ENCODE peak calls at places on chromosome 21, in five cellular contexts. One of them, this sample, is unnamed.

GRCh38 chr21:35204850-35205564 is 155.9 kb upstream of the RUNX1 start:
- DNase-seq in PC-3: no peak
- DNase-seq in SK-N-SH: no peak
- DNase-seq in stomach: peak
- DNase-seq in right atrium auricular region: peak
- DNase-seq in this sample: peak

GRCh38 chr21:18411565-18411964 is 8.0 kb upstream of the TMPRSS15 start:
- DNase-seq in PC-3: no peak
- DNase-seq in SK-N-SH: no peak
- DNase-seq in stomach: no peak
- DNase-seq in right atrium auricular region: no peak
- DNase-seq in this sample: no peak

GRCh38 chr21:42695324-42696025 is 42.1 kb downstream of the PDE9A start:
- DNase-seq in PC-3: peak
- DNase-seq in SK-N-SH: no peak
- DNase-seq in stomach: no peak
- DNase-seq in right atrium auricular region: no peak
- DNase-seq in this sample: peak

GRCh38 chr21:41687633-41688032 is 79.2 kb downstream of the RIPK4 start:
- DNase-seq in PC-3: peak
- DNase-seq in SK-N-SH: no peak
- DNase-seq in stomach: no peak
- DNase-seq in right atrium auricular region: no peak
- DNase-seq in this sample: no peak

GRCh38 chr21:31780944-31781343 is 49.0 kb upstream of the SCAF4 start:
- DNase-seq in PC-3: peak
- DNase-seq in SK-N-SH: no peak
- DNase-seq in stomach: no peak
- DNase-seq in right atrium auricular region: no peak
- DNase-seq in this sample: no peak

GRCh38 chr21:27206368-27206982 is 239.6 kb upstream of the ADAMTS5 start:
- DNase-seq in PC-3: no peak
- DNase-seq in SK-N-SH: no peak
- DNase-seq in stomach: no peak
- DNase-seq in right atrium auricular region: no peak
- DNase-seq in this sample: peak

GRCh38 chr21:33201945-33202344 is 27.8 kb upstream of the IFNAR2 start:
- DNase-seq in PC-3: no peak
- DNase-seq in SK-N-SH: no peak
- DNase-seq in stomach: no peak
- DNase-seq in right atrium auricular region: no peak
- DNase-seq in this sample: peak

GRCh38 chr21:41328660-41329300 is 12.2 kb downstream of the FAM3B start:
- DNase-seq in PC-3: no peak
- DNase-seq in SK-N-SH: no peak
- DNase-seq in stomach: no peak
- DNase-seq in right atrium auricular region: no peak
- DNase-seq in this sample: no peak

GRCh38 chr21:33550772-33551660 is 8.2 kb downstream of the SON start:
- DNase-seq in PC-3: no peak
- DNase-seq in SK-N-SH: no peak
- DNase-seq in stomach: no peak
- DNase-seq in right atrium auricular region: no peak
- DNase-seq in this sample: no peak

GRCh38 chr21:35579520-35580293 is 480.6 kb downstream of the SETD4 start:
- DNase-seq in PC-3: no peak
- DNase-seq in SK-N-SH: no peak
- DNase-seq in stomach: no peak
- DNase-seq in right atrium auricular region: no peak
- DNase-seq in this sample: no peak

GRCh38 chr21:27475363-27475955 is 508.6 kb upstream of the ADAMTS5 start:
- DNase-seq in PC-3: no peak
- DNase-seq in SK-N-SH: no peak
- DNase-seq in stomach: no peak
- DNase-seq in right atrium auricular region: no peak
- DNase-seq in this sample: peak

GRCh38 chr21:31880816-31881215 is 8.0 kb downstream of the HUNK start:
- DNase-seq in PC-3: no peak
- DNase-seq in SK-N-SH: no peak
- DNase-seq in stomach: no peak
- DNase-seq in right atrium auricular region: no peak
- DNase-seq in this sample: no peak

GRCh38 chr21:35023396-35024070 is 25.6 kb downstream of the RUNX1 start:
- DNase-seq in PC-3: no peak
- DNase-seq in SK-N-SH: no peak
- DNase-seq in stomach: no peak
- DNase-seq in right atrium auricular region: no peak
- DNase-seq in this sample: no peak

GRCh38 chr21:32083175-32083574 is 195.7 kb downstream of the MIS18A start:
- DNase-seq in PC-3: no peak
- DNase-seq in SK-N-SH: peak
- DNase-seq in stomach: no peak
- DNase-seq in right atrium auricular region: no peak
- DNase-seq in this sample: no peak

GRCh38 chr21:35223480-35224156 is 174.5 kb upstream of the RUNX1 start:
- DNase-seq in PC-3: no peak
- DNase-seq in SK-N-SH: no peak
- DNase-seq in stomach: no peak
- DNase-seq in right atrium auricular region: no peak
- DNase-seq in this sample: no peak

GRCh38 chr21:37374026-37374425 is 7.5 kb downstream of the DYRK1A start:
- DNase-seq in PC-3: peak
- DNase-seq in SK-N-SH: no peak
- DNase-seq in stomach: no peak
- DNase-seq in right atrium auricular region: no peak
- DNase-seq in this sample: peak

GRCh38 chr21:37370152-37371040 is 3.8 kb downstream of the DYRK1A start:
- DNase-seq in PC-3: peak
- DNase-seq in SK-N-SH: no peak
- DNase-seq in stomach: no peak
- DNase-seq in right atrium auricular region: no peak
- DNase-seq in this sample: peak

GRCh38 chr21:37371041-37371397 is 4.4 kb downstream of the DYRK1A start:
- DNase-seq in PC-3: no peak
- DNase-seq in SK-N-SH: no peak
- DNase-seq in stomach: no peak
- DNase-seq in right atrium auricular region: no peak
- DNase-seq in this sample: no peak

GRCh38 chr21:37373539-37373938 is 7.0 kb downstream of the DYRK1A start:
- DNase-seq in PC-3: peak
- DNase-seq in SK-N-SH: no peak
- DNase-seq in stomach: no peak
- DNase-seq in right atrium auricular region: no peak
- DNase-seq in this sample: peak

DNA sequence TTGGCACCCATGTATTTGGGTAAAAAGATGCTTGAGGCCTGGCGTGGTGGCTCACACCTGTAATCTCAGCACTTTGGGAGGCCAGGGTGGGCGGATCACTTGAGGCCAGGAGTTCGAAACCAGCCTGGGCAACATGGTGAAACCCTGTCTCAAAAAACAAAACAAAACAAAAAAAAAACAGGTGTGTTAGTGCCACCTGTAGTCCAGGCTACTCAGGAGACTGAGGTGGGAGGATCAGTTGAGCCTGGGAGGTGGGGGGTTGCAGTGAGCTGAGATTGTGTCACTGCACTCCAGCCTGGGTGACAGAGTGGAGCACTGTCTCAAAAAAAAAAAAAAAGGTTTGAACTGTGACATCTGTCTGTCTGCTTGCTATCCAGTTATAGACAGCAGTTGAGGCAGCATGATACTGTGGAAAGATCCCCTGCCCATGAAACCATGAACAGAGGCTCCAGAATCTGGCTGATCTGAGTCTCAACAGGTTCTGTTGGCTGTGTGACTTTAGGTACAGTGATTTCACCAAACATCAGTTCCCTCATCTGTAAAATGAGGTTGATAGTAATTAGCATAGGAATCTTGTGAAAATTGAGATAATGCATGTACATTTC is 5.7 kb downstream of the DYRK1A start:
- DNase-seq in PC-3: no peak
- DNase-seq in SK-N-SH: no peak
- DNase-seq in stomach: no peak
- DNase-seq in right atrium auricular region: no peak
- DNase-seq in this sample: no peak
- H3K4me3 ChIP-seq in PC-3: no peak
- H3K4me3 ChIP-seq in SK-N-SH: no peak
- H3K4me3 ChIP-seq in stomach: no peak
- H3K4me3 ChIP-seq in right atrium auricular region: no peak
- H3K4me3 ChIP-seq in this sample: no peak

GRCh38 chr21:37564341-37564923 is 197.9 kb downstream of the DYRK1A start:
- DNase-seq in PC-3: peak
- DNase-seq in SK-N-SH: peak
- DNase-seq in stomach: peak
- DNase-seq in right atrium auricular region: peak
- DNase-seq in this sample: peak
- TF ChIP-seq CTCF in PC-3: peak
- TF ChIP-seq CTCF in SK-N-SH: no peak
- TF ChIP-seq CTCF in stomach: no peak
- TF ChIP-seq CTCF in right atrium auricular region: no peak
- TF ChIP-seq CTCF in this sample: no peak

GRCh38 chr21:25750085-25750484 is 15.3 kb downstream of the GABPA start:
- DNase-seq in PC-3: no peak
- DNase-seq in SK-N-SH: no peak
- DNase-seq in stomach: no peak
- DNase-seq in right atrium auricular region: no peak
- DNase-seq in this sample: no peak
- H3K4me3 ChIP-seq in PC-3: no peak
- H3K4me3 ChIP-seq in SK-N-SH: no peak
- H3K4me3 ChIP-seq in stomach: no peak
- H3K4me3 ChIP-seq in right atrium auricular region: no peak
- H3K4me3 ChIP-seq in this sample: no peak

GRCh38 chr21:45366931-45367401 is 38.0 kb upstream of the COL18A1 start:
- DNase-seq in PC-3: peak
- DNase-seq in SK-N-SH: peak
- DNase-seq in stomach: peak
- DNase-seq in right atrium auricular region: peak
- DNase-seq in this sample: peak
- TF ChIP-seq CTCF in PC-3: no peak
- TF ChIP-seq CTCF in SK-N-SH: peak
- TF ChIP-seq CTCF in stomach: no peak
- TF ChIP-seq CTCF in right atrium auricular region: peak
- TF ChIP-seq CTCF in this sample: no peak

GRCh38 chr21:38268859-38269566 is 12.2 kb downstream of the KCNJ15 start:
- DNase-seq in PC-3: no peak
- DNase-seq in SK-N-SH: no peak
- DNase-seq in stomach: no peak
- DNase-seq in right atrium auricular region: no peak
- DNase-seq in this sample: no peak
- H3K4me3 ChIP-seq in PC-3: no peak
- H3K4me3 ChIP-seq in SK-N-SH: no peak
- H3K4me3 ChIP-seq in stomach: no peak
- H3K4me3 ChIP-seq in right atrium auricular region: no peak
- H3K4me3 ChIP-seq in this sample: no peak

GRCh38 chr21:29235714-29236197 is 63.0 kb upstream of the BACH1 start:
- DNase-seq in PC-3: no peak
- DNase-seq in SK-N-SH: no peak
- DNase-seq in stomach: no peak
- DNase-seq in right atrium auricular region: no peak
- DNase-seq in this sample: no peak

GRCh38 chr21:29231781-29232548 is 66.8 kb upstream of the BACH1 start:
- DNase-seq in PC-3: no peak
- DNase-seq in SK-N-SH: no peak
- DNase-seq in stomach: no peak
- DNase-seq in right atrium auricular region: no peak
- DNase-seq in this sample: no peak

GRCh38 chr21:29230541-29231275 is 68.0 kb upstream of the BACH1 start:
- DNase-seq in PC-3: no peak
- DNase-seq in SK-N-SH: no peak
- DNase-seq in stomach: no peak
- DNase-seq in right atrium auricular region: no peak
- DNase-seq in this sample: no peak

GRCh38 chr21:29233611-29234540 is 64.8 kb upstream of the BACH1 start:
- DNase-seq in PC-3: no peak
- DNase-seq in SK-N-SH: no peak
- DNase-seq in stomach: no peak
- DNase-seq in right atrium auricular region: no peak
- DNase-seq in this sample: no peak

GRCh38 chr21:29232601-29233541 is 65.9 kb upstream of the BACH1 start:
- DNase-seq in PC-3: peak
- DNase-seq in SK-N-SH: no peak
- DNase-seq in stomach: no peak
- DNase-seq in right atrium auricular region: no peak
- DNase-seq in this sample: peak
- TF ChIP-seq CTCF in PC-3: no peak
- TF ChIP-seq CTCF in SK-N-SH: no peak
- TF ChIP-seq CTCF in stomach: no peak
- TF ChIP-seq CTCF in right atrium auricular region: no peak
- TF ChIP-seq CTCF in this sample: no peak

GRCh38 chr21:44350773-44351481 is 2.5 kb upstream of the TRPM2 start:
- DNase-seq in PC-3: no peak
- DNase-seq in SK-N-SH: no peak
- DNase-seq in stomach: no peak
- DNase-seq in right atrium auricular region: no peak
- DNase-seq in this sample: no peak
- H3K4me3 ChIP-seq in PC-3: no peak
- H3K4me3 ChIP-seq in SK-N-SH: no peak
- H3K4me3 ChIP-seq in stomach: no peak
- H3K4me3 ChIP-seq in right atrium auricular region: no peak
- H3K4me3 ChIP-seq in this sample: no peak

DNA sequence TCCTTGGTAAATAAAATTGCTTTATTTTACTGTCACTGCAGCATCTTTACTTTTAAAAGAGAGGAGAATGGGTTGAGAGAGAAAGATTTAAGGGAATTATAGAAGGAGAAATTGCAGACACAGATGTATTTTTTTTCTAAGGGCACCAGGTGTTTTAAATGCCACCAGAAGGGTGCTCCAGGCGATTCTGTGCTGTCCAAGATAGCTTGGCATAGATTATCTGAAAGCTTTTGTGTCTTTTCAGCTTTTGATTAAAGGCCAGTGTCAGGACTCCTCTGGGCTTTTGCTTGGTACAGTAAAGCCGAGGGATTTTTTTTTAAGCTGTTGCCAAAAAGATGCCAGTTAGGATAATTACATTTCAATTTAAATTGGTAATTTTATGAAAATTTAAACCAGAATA is 670.9 kb upstream of the CXADR start:
- DNase-seq in PC-3: no peak
- DNase-seq in SK-N-SH: peak
- DNase-seq in stomach: no peak
- DNase-seq in right atrium auricular region: no peak
- DNase-seq in this sample: no peak
- TF ChIP-seq CTCF in PC-3: no peak
- TF ChIP-seq CTCF in SK-N-SH: no peak
- TF ChIP-seq CTCF in stomach: no peak
- TF ChIP-seq CTCF in right atrium auricular region: no peak
- TF ChIP-seq CTCF in this sample: no peak

DNA sequence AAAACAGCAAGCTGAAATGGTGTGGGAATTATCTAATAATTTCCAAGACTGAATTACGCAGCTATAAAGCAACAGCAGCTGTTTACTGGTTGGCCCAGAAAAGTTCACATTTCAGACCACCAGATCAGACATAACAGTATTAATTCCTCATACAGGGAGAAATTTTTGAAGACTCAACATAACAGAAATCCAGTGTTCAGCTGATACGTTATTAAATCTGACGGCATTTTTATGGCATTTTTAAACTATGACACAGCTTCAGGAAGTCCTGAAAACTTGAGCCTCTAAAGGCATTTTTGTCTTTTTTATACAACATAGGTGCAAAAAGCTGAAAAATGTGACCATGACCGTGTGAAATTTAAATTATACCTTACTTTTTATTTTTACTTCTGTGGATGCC is 91.2 kb downstream of the APP start:
- DNase-seq in PC-3: peak
- DNase-seq in SK-N-SH: no peak
- DNase-seq in stomach: no peak
- DNase-seq in right atrium auricular region: no peak
- DNase-seq in this sample: peak
- H3K4me3 ChIP-seq in PC-3: no peak
- H3K4me3 ChIP-seq in SK-N-SH: no peak
- H3K4me3 ChIP-seq in stomach: no peak
- H3K4me3 ChIP-seq in right atrium auricular region: no peak
- H3K4me3 ChIP-seq in this sample: no peak

This sample was measured in foreskin fibroblast.